ENCODE peak calls at places on chromosomes 6 and 20, in four cellular contexts. H, W, Y and P are unnamed samples.

GRCh38 chr6:137892271-137892708 is 25.2 kb downstream of the TNFAIP3 start:
- DNase-seq in H (no peak), W (no peak), Y (no peak), P (no peak)

GRCh38 chr20:60138263-60139127 is 180.3 kb downstream of the CDH26 start:
- DNase-seq in H (peak), W (no peak), Y (no peak), P (no peak)

GRCh38 chr6:150118208-150118607 is 24.6 kb upstream of the PPP1R14C start:
- DNase-seq in H (no peak), W (no peak), Y (no peak), P (no peak)

GRCh38 chr20:5090191-5090590 is 29.6 kb downstream of the PCNA start:
- DNase-seq in H (peak), W (no peak), Y (no peak), P (no peak)

GRCh38 chr6:110180228-110181008 is at the start of gene CDC40:
- DNase-seq in H (peak), W (no peak), Y (no peak), P (peak)

GRCh38 chr20:46406200-46406985 is at the start of gene ELMO2:
- DNase-seq in H (peak), W (peak), Y (peak), P (peak)

GRCh38 chr6:112310439-112311154 is 36.5 kb upstream of the RFPL4B start:
- DNase-seq in H (no peak), W (no peak), Y (no peak), P (no peak)

GRCh38 chr20:43994486-43995100 is 79.9 kb downstream of the TOX2 start:
- DNase-seq in H (no peak), W (peak), Y (no peak), P (no peak)

GRCh38 chr20:60254901-60255411 is 296.7 kb downstream of the CDH26 start:
- DNase-seq in H (no peak), W (peak), Y (no peak), P (peak)

GRCh38 chr6:41492261-41492891 is 53.8 kb upstream of the FOXP4 start:
- DNase-seq in H (no peak), W (no peak), Y (no peak), P (no peak)

GRCh38 chr20:25495189-25495824 is 87.8 kb downstream of the GINS1 start:
- DNase-seq in H (no peak), W (no peak), Y (no peak), P (no peak)

GRCh38 chr20:21286775-21287174 is 16.4 kb upstream of the XRN2 start:
- DNase-seq in H (no peak), W (no peak), Y (no peak), P (no peak)

GRCh38 chr20:47508228-47508752 is 6.6 kb downstream of the NCOA3 start:
- DNase-seq in H (no peak), W (no peak), Y (no peak), P (no peak)

GRCh38 chr6:134722429-134722828 is 227.5 kb downstream of the ALDH8A1 start:
- DNase-seq in H (no peak), W (no peak), Y (no peak), P (no peak)

GRCh38 chr6:113359155-113360140 is 497.7 kb upstream of the MARCKS start:
- DNase-seq in H (no peak), W (peak), Y (no peak), P (no peak)

GRCh38 chr6:125823180-125823579 is 32.4 kb downstream of the NCOA7 start:
- DNase-seq in H (no peak), W (no peak), Y (no peak), P (no peak)

GRCh38 chr6:92181347-92181746 is 1238.0 kb downstream of the EPHA7 start:
- DNase-seq in H (no peak), W (no peak), Y (no peak), P (no peak)

GRCh38 chr6:72865467-72865866 is 243.6 kb downstream of the KCNQ5 start:
- DNase-seq in H (no peak), W (no peak), Y (no peak), P (no peak)

GRCh38 chr6:53984581-53984980 is 126.7 kb upstream of the MLIP start:
- DNase-seq in H (no peak), W (peak), Y (no peak), P (no peak)

GRCh38 chr20:32992015-32992641 is 12.1 kb downstream of the SUN5 start:
- DNase-seq in H (no peak), W (no peak), Y (no peak), P (no peak)

GRCh38 chr20:58556961-58557360 is 41.8 kb upstream of the APCDD1L start:
- DNase-seq in H (no peak), W (no peak), Y (no peak), P (peak)

GRCh38 chr20:36836591-36837329 is 39.2 kb upstream of the TLDC2 start:
- DNase-seq in H (peak), W (peak), Y (peak), P (no peak)

GRCh38 chr6:87287251-87287650 is 35.1 kb upstream of the SMIM8 start:
- DNase-seq in H (no peak), W (peak), Y (no peak), P (no peak)

GRCh38 chr20:33482581-33482980 is 7.3 kb upstream of the CBFA2T2 start:
- DNase-seq in H (no peak), W (no peak), Y (no peak), P (no peak)

GRCh38 chr20:21703740-21704407 is 1.6 kb upstream of the PAX1 start:
- DNase-seq in H (no peak), W (no peak), Y (no peak), P (no peak)

GRCh38 chr6:108222504-108222903 is 38.3 kb downstream of the SNX3 start:
- DNase-seq in H (no peak), W (no peak), Y (no peak), P (no peak)

GRCh38 chr6:96491926-96492325 is 29.7 kb upstream of the UFL1 start:
- DNase-seq in H (no peak), W (peak), Y (no peak), P (no peak)

GRCh38 chr6:40832691-40833090 is 206.3 kb downstream of the UNC5CL start:
- DNase-seq in H (no peak), W (no peak), Y (no peak), P (no peak)

GRCh38 chr20:23425129-23425528 is 3.8 kb upstream of the NAPB start:
- DNase-seq in H (no peak), W (no peak), Y (no peak), P (no peak)

GRCh38 chr6:43391448-43392031 is 22.1 kb upstream of the ZNF318 start:
- DNase-seq in H (no peak), W (no peak), Y (no peak), P (no peak)

GRCh38 chr20:25511183-25511582 is 74.1 kb downstream of the NINL start:
- DNase-seq in H (no peak), W (no peak), Y (no peak), P (no peak)

GRCh38 chr6:80742481-80742880 is 636.0 kb downstream of the BCKDHB start:
- DNase-seq in H (no peak), W (peak), Y (peak), P (no peak)

GRCh38 chr20:37877832-37878772 is 24.8 kb upstream of the VSTM2L start:
- DNase-seq in H (no peak), W (no peak), Y (no peak), P (no peak)
- H3K27ac ChIP-seq in H (no peak), W (no peak), Y (no peak), P (no peak)

GRCh38 chr6:708237-708598 is 15.3 kb upstream of the EXOC2 start:
- DNase-seq in H (no peak), W (no peak), Y (no peak), P (no peak)
- H3K27ac ChIP-seq in H (no peak), W (no peak), Y (no peak), P (peak)

GRCh38 chr6:6230286-6230685 is 90.2 kb downstream of the F13A1 start:
- DNase-seq in H (no peak), W (no peak), Y (no peak), P (no peak)
- H3K27ac ChIP-seq in H (no peak), W (no peak), Y (no peak), P (no peak)

DNA sequence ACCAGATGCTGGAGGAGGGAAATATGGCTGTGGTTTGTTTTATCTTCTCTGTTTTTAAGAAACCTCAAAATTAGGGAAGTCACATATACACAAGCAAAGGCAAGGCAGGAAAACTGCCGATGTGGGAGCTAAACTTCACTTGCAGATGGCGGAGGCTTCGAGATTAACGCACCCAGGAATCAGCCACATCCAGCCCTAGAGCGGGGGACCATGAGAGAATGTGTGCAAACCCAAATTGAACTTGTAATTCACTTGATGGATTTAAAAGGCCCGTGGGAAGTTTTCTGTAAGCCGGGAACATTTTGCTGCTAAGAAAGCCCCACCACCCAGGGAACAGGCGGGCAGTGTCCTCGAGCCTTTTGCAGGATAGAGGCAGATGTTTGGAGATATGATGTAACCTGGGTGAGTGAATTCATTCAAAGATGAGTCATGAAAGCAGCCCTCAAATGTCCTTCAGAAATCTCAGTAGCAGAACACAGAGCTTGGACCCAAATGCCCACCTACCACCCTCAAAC is 39.9 kb downstream of the PREX1 start:
- DNase-seq in H (no peak), W (peak), Y (no peak), P (no peak)
- H3K27ac ChIP-seq in H (no peak), W (no peak), Y (no peak), P (peak)

GRCh38 chr6:24779416-24779815 is 4.7 kb downstream of the GMNN start:
- DNase-seq in H (no peak), W (peak), Y (no peak), P (no peak)

GRCh38 chr6:24780206-24780605 is 5.5 kb downstream of the GMNN start:
- DNase-seq in H (no peak), W (no peak), Y (no peak), P (no peak)

GRCh38 chr6:24778121-24778520 is 3.4 kb downstream of the GMNN start:
- DNase-seq in H (no peak), W (no peak), Y (no peak), P (no peak)

GRCh38 chr6:24777227-24777626 is 2.5 kb downstream of the GMNN start:
- DNase-seq in H (no peak), W (no peak), Y (no peak), P (no peak)

DNA sequence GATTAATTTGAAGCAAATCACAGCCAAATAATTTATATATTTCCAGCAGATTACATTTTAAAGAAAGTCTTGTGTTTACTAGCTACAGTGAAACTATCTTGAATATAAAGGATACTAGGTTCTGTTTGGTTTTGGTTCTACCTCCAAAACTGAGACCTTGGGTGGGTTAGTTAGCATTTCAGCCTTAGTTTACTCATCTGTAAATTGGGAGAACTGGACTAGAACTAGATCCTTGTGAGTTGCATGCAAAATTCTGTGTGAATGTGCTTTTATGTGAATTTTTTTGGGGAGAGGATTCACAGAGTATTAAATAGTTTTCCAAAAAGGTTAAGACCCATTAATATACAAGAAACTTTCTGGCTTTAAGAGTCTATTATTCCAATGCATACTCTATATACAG is 4.1 kb downstream of the GMNN start:
- DNase-seq in H (no peak), W (no peak), Y (no peak), P (no peak)
- H3K27ac ChIP-seq in H (no peak), W (peak), Y (no peak), P (no peak)

GRCh38 chr6:160431231-160431630 is 83.1 kb downstream of the SLC22A3 start:
- DNase-seq in H (no peak), W (no peak), Y (no peak), P (no peak)
- H3K27ac ChIP-seq in H (no peak), W (no peak), Y (no peak), P (peak)

DNA sequence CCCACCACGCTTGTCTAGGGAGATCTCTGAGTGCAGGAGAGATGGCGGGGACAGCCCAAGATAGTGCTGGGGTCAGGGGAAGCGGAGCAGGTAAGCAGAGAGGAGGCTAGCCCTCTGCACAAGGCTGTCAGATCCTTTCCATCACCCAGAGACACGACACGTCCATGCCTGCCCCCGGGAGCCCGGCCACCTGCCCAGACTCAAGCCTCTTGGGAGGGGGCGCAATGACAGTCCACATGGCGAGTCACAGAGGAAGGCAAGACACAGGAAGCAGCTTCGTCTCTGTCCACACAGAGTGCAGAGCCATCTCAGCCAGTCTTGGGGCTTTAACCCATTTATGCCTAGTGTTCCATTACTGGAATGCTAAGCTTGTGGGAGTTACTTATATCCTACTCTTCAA is 78.4 kb downstream of the PREX1 start:
- DNase-seq in H (no peak), W (no peak), Y (no peak), P (no peak)
- H3K27ac ChIP-seq in H (no peak), W (no peak), Y (no peak), P (no peak)

DNA sequence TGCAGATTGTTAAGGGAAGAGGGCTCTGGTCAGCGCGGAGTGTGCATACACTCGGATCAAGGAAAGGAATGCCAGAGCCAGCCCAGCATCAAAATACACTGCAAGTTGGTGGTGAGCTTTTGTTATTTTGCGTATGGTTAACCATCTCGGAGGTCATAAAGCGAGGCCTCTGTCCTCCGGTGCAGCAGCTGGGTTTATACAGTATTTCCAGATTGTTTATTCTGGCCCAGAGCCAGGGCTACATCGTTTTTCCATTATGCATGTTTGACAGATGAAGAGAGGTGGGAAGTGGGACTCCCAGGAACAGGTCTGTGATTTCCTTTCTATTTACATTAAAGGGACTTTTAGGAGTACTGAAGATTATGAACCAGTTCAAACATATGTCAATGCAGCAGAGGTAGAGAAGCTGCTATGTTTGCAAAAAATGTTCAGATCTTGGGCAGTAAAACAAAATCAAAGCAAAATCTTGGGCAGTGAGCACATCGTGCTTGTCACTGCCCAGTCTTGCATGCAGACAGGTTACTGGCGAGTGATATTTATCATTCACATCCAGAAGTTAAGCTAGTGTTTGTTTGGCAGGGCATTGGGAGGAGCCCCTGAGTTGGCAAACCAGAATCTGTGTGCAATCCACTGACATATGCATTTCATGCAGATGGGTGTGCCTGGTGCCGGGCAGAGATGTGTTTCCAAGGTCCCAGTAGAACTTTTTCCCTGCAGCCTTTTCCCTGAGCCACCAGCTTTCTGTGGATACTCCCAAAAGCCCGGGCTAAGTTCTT is 256.3 kb upstream of the TAB2 start:
- DNase-seq in H (no peak), W (peak), Y (no peak), P (no peak)
- H3K27ac ChIP-seq in H (no peak), W (peak), Y (no peak), P (no peak)